ENCODE peak calls at places on chromosome 7, in five cellular contexts. B, S, E, Z and J are unnamed samples.

GRCh38 chr7:151013728-151014497 is 10.4 kb downstream of the ATG9B start:
- DNase-seq in S (peak), E (no peak), B (peak), Z (no peak), J (peak)

GRCh38 chr7:82925331-82925730 is 237.4 kb downstream of the PCLO start:
- DNase-seq in S (no peak), B (no peak), E (no peak), Z (no peak), J (no peak)

GRCh38 chr7:112995091-112995824 is 91.4 kb downstream of the GPR85 start:
- DNase-seq in B (no peak), Z (peak), S (no peak), E (no peak), J (no peak)

GRCh38 chr7:6170571-6171531 is 101.6 kb downstream of the CYTH3 start:
- DNase-seq in E (no peak), Z (no peak), S (peak), B (no peak), J (no peak)

GRCh38 chr7:30421647-30422196 is 56.9 kb downstream of the NOD1 start:
- DNase-seq in E (no peak), B (no peak), Z (no peak), S (no peak), J (no peak)

GRCh38 chr7:133827707-133828580 is 299.2 kb upstream of the LRGUK start:
- DNase-seq in S (no peak), B (no peak), Z (no peak), E (no peak), J (no peak)

GRCh38 chr7:125033506-125033905 is 103.9 kb upstream of the POT1 start:
- DNase-seq in E (no peak), S (peak), B (no peak), Z (no peak), J (no peak)

GRCh38 chr7:132453825-132454224 is 122.4 kb downstream of the PLXNA4 start:
- DNase-seq in B (no peak), Z (no peak), S (no peak), E (no peak), J (no peak)

GRCh38 chr7:36677769-36678435 is 46.4 kb downstream of the AOAH start:
- DNase-seq in Z (no peak), B (no peak), E (no peak), S (no peak), J (no peak)

GRCh38 chr7:117405519-117405918 is 21.8 kb downstream of the ASZ1 start:
- DNase-seq in E (no peak), B (no peak), S (no peak), Z (no peak), J (no peak)

GRCh38 chr7:129690701-129691100 is 79.2 kb downstream of the NRF1 start:
- DNase-seq in B (no peak), S (no peak), E (no peak), Z (no peak), J (no peak)

GRCh38 chr7:26167293-26167934 is 15.4 kb downstream of the NFE2L3 start:
- DNase-seq in Z (no peak), B (no peak), E (no peak), S (no peak), J (no peak)

GRCh38 chr7:94595717-94596116 is 60.2 kb downstream of the SGCE start:
- DNase-seq in Z (no peak), B (no peak), S (no peak), E (no peak), J (no peak)

GRCh38 chr7:129443612-129444011 is 9.4 kb downstream of the STRIP2 start:
- DNase-seq in Z (no peak), B (no peak), S (no peak), E (no peak), J (no peak)

GRCh38 chr7:80124870-80125269 is 9.8 kb upstream of the GNAI1 start:
- DNase-seq in E (no peak), Z (no peak), B (no peak), S (no peak), J (no peak)

GRCh38 chr7:80942261-80943041 is 23.6 kb upstream of the SEMA3C start:
- DNase-seq in E (no peak), Z (peak), S (no peak), B (no peak), J (peak)

GRCh38 chr7:141154131-141154732 is 80.4 kb downstream of the TMEM178B start:
- DNase-seq in S (no peak), E (no peak), Z (no peak), B (no peak), J (no peak)

GRCh38 chr7:37062019-37062418 is 337.7 kb upstream of the AOAH start:
- DNase-seq in S (no peak), B (no peak), E (no peak), Z (no peak), J (no peak)

GRCh38 chr7:149681274-149681673 is 92.1 kb downstream of the ZNF467 start:
- DNase-seq in E (no peak), B (no peak), Z (no peak), S (no peak), J (no peak)

GRCh38 chr7:132160525-132161230 is 415.6 kb downstream of the PLXNA4 start:
- DNase-seq in S (no peak), Z (no peak), E (no peak), B (no peak), J (no peak)

GRCh38 chr7:35839860-35840854 is 39.3 kb downstream of the SEPTIN7 start:
- DNase-seq in Z (no peak), S (no peak), B (no peak), E (no peak), J (no peak)

GRCh38 chr7:31327071-31327470 is 13.5 kb downstream of the NEUROD6 start:
- DNase-seq in Z (peak), S (no peak), B (no peak), E (no peak), J (peak)

GRCh38 chr7:91280180-91280579 is 15.9 kb downstream of the FZD1 start:
- DNase-seq in Z (no peak), B (no peak), S (no peak), E (no peak), J (no peak)

GRCh38 chr7:27161214-27161720 is 4.1 kb downstream of the HOXA9 start:
- DNase-seq in B (no peak), Z (no peak), E (no peak), S (no peak), J (peak)

GRCh38 chr7:151081170-151082101 is 827 bp upstream of the FASTK start:
- DNase-seq in E (no peak), B (no peak), S (no peak), Z (no peak), J (peak)

GRCh38 chr7:16130127-16131110 is 290.9 kb downstream of the CRPPA start:
- DNase-seq in S (no peak), Z (no peak), B (no peak), E (no peak), J (no peak)

GRCh38 chr7:148925836-148926235 is 41.7 kb upstream of the EZH2 start:
- DNase-seq in E (no peak), B (no peak), Z (no peak), S (no peak), J (no peak)

GRCh38 chr7:71184136-71184535 is 52.2 kb downstream of the GALNT17 start:
- DNase-seq in B (no peak), E (no peak), Z (no peak), S (no peak), J (no peak)

GRCh38 chr7:144720139-144720538 is 115.7 kb downstream of the TPK1 start:
- DNase-seq in Z (peak), S (no peak), E (no peak), B (no peak), J (peak)

GRCh38 chr7:143391462-143392404 is 10.6 kb downstream of the ZYX start:
- DNase-seq in Z (no peak), E (no peak), S (no peak), B (no peak), J (no peak)